ENCODE peak calls at places on chromosomes 4 and X, in eight cellular contexts. X, S, G, L, O, J, W and F are unnamed samples.

GRCh38 chr4:152666946-152667345 is 12.9 kb downstream of the TMEM154 start:
- DNase-seq in L (no peak), O (no peak), S (no peak), J (no peak), G (no peak), W (no peak), X (no peak), F (no peak)

GRCh38 chrX:136879001-136879667 is 1.4 kb downstream of the RBMX start:
- DNase-seq in G (no peak), X (no peak), J (no peak), S (no peak), W (no peak), O (no peak), L (no peak), F (no peak)

GRCh38 chr4:87911252-87911774 is 64.2 kb upstream of the SPP1 start:
- DNase-seq in X (no peak), O (no peak), L (no peak), G (no peak), S (no peak), W (no peak), J (no peak), F (no peak)

GRCh38 chrX:69016220-69016941 is 148.9 kb downstream of the PJA1 start:
- DNase-seq in G (no peak), L (no peak), O (no peak), X (no peak), J (no peak), W (no peak), S (no peak), F (no peak)

GRCh38 chrX:18434896-18435295 is 9.5 kb downstream of the CDKL5 start:
- DNase-seq in X (no peak), J (no peak), S (no peak), L (no peak), O (no peak), W (no peak), G (no peak), F (no peak)

GRCh38 chr4:44859477-44859876 is 133.1 kb upstream of the GNPDA2 start:
- DNase-seq in S (no peak), X (no peak), O (no peak), L (no peak), W (no peak), G (no peak), J (no peak), F (no peak)

GRCh38 chrX:9498236-9498635 is 33.4 kb downstream of the TBL1X start:
- DNase-seq in J (peak; percentile 28), G (no peak), O (no peak), X (no peak), L (no peak), W (no peak), S (no peak), F (no peak)

GRCh38 chr4:111475001-111475400 is 670.3 kb upstream of the FAM241A start:
- DNase-seq in L (peak; percentile 26), S (no peak), W (no peak), J (peak; percentile 1), O (peak; percentile 85), G (no peak), X (peak; percentile 38), F (no peak)

GRCh38 chrX:156002517-156002916 is 5.0 kb downstream of the IL9R start:
- DNase-seq in W (peak; percentile 35), L (no peak), X (no peak), J (no peak), O (no peak), G (no peak), S (no peak), F (no peak)

GRCh38 chrX:118564498-118564897 is 68.9 kb downstream of the DOCK11 start:
- DNase-seq in O (no peak), J (no peak), L (no peak), G (no peak), W (no peak), S (no peak), X (no peak), F (no peak)

GRCh38 chr4:6473264-6474052 is 1.0 kb upstream of the PPP2R2C start:
- DNase-seq in L (no peak), W (no peak), G (no peak), O (peak; percentile 6), S (no peak), J (no peak), X (no peak), F (no peak)

GRCh38 chr4:80201326-80202151 is 4.2 kb downstream of the PRDM8 start:
- DNase-seq in X (no peak), J (no peak), L (no peak), W (no peak), S (no peak), O (peak; percentile 59), G (no peak), F (peak; percentile 79)

GRCh38 chr4:141810702-141811365 is 174.5 kb downstream of the IL15 start:
- DNase-seq in X (no peak), O (no peak), S (no peak), W (no peak), G (no peak), J (no peak), L (peak; percentile 6), F (no peak)

GRCh38 chr4:102217345-102217744 is 127.9 kb downstream of the SLC39A8 start:
- DNase-seq in W (no peak), O (no peak), X (no peak), S (no peak), G (no peak), L (peak; percentile 36), J (no peak), F (no peak)

GRCh38 chr4:127370495-127371069 is 262.2 kb upstream of the INTU start:
- DNase-seq in S (no peak), J (no peak), W (no peak), X (no peak), G (no peak), L (no peak), O (no peak), F (peak; percentile 22)

GRCh38 chrX:107537815-107538214 is 88.4 kb downstream of the FRMPD3 start:
- DNase-seq in S (no peak), J (peak; percentile 21), X (peak; percentile 31), G (peak; percentile 41), O (peak; percentile 85), L (peak; percentile 66), W (peak; percentile 38), F (peak; percentile 39)

GRCh38 chrX:150683536-150684146 is 9.6 kb upstream of the MTMR1 start:
- DNase-seq in L (peak; percentile 50), J (peak; percentile 43), S (no peak), O (peak; percentile 79), X (peak; percentile 12), W (peak; percentile 27), G (no peak), F (peak; percentile 36)
- TF ChIP-seq REST in L (no peak), J (no peak), S (no peak), O (no peak), X (no peak), W (no peak), G (no peak), F (no peak)

DNA sequence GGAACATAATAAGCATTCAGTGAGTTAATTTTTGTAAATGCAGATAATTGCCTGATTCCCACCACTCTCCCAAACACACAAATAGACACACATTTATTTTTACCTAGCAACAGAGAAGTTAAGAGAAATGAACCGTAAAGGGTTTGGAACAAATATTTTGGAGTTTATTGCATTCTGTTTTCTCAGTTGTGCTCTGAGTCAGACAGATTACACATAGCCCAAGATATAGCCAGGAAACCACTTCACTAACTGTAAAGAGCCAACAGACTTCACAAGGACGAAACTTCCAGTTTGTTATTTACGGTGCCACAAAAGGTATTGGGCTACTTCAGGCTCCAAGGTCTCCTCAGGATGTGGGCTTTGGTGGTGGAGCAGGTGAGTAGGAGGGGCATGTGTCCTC is 217.0 kb downstream of the BMPR1B start:
- DNase-seq in J (no peak), X (no peak), S (no peak), O (no peak), L (peak; percentile 37), W (no peak), G (no peak), F (no peak)
- TF ChIP-seq REST in J (no peak), X (no peak), S (no peak), O (no peak), L (no peak), W (no peak), G (no peak), F (no peak)

DNA sequence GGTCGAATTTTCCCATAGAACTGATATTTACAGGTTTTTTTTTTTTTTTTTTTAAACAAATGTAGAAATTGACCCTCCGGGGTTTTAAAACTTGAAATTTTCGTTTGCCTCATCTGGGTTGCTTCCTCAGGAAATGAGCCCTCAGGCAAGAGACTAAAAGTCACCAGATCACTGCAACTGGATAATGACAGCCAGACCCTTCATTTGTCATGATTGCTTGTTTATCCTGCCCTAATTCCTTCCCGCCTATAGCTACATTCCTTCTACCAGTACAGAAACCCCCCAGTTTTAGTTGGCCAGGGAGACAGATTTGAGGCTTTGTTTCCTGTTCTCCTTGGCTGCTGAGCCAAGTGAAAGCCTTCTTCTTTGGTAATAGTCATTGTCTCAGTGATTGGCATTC is 44.0 kb upstream of the IGFBP7 start:
- DNase-seq in W (no peak), J (no peak), L (no peak), O (no peak), S (no peak), G (no peak), X (no peak), F (no peak)
- TF ChIP-seq REST in W (no peak), J (no peak), L (no peak), O (no peak), S (no peak), G (no peak), X (no peak), F (no peak)

GRCh38 chrX:115642895-115643530 is 82.0 kb downstream of the PLS3 start:
- DNase-seq in G (no peak), O (peak; percentile 34), S (peak; percentile 23), X (peak; percentile 15), W (peak; percentile 37), L (peak; percentile 65), J (peak; percentile 48), F (peak; percentile 35)
- TF ChIP-seq REST in G (no peak), O (no peak), S (no peak), X (no peak), W (no peak), L (no peak), J (no peak), F (no peak)

DNA sequence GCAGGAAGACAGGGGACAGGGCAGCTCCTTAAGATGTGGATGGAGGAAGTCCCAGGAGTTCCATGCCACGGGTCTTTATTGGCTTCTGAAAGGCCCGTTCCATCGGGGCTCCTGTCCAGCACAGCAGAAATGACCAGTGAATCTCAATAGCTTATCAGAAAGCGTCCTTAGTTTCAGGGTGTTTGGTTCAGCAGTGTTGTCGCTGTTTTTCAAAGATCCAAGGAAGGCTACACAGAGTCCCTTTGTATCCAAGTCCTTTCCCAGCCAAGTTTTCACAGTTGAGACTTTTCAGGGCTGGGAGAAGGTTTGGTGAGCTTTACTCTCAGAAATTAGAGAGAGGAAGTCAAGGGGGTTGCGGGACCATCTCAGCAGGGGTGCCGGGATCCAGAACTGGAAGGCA is 5.0 kb upstream of the ZCCHC4 start:
- DNase-seq in O (no peak), J (no peak), S (no peak), W (no peak), X (no peak), L (no peak), G (no peak), F (no peak)
- TF ChIP-seq REST in O (no peak), J (no peak), S (no peak), W (no peak), X (no peak), L (no peak), G (no peak), F (no peak)